ENCODE peak calls at places on chromosomes 7 and 10, in ten cellular contexts. One of them, this sample, is unnamed. For H3K27me3, the result is how much of the 10 kb centered on the place peaks cover.

GRCh38 chr10:64170791-64171190 is 649.6 kb downstream of the REEP3 start:
- DNase-seq in left ventricle myocardium inferior: no peak
- DNase-seq in colonic mucosa: no peak
- DNase-seq in AG04450: no peak
- DNase-seq in IMR-90: no peak
- DNase-seq in pancreas: no peak
- DNase-seq in ovary: no peak
- DNase-seq in tibial artery: no peak
- DNase-seq in CD8-positive, alpha-beta T cell: no peak
- DNase-seq in cardiac muscle cell: no peak
- DNase-seq in this sample: no peak

GRCh38 chr7:32179567-32179966 is 109.4 kb upstream of the PDE1C start:
- DNase-seq in left ventricle myocardium inferior: no peak
- DNase-seq in colonic mucosa: no peak
- DNase-seq in AG04450: no peak
- DNase-seq in IMR-90: peak
- DNase-seq in pancreas: no peak
- DNase-seq in ovary: no peak
- DNase-seq in tibial artery: no peak
- DNase-seq in CD8-positive, alpha-beta T cell: no peak
- DNase-seq in cardiac muscle cell: peak
- DNase-seq in this sample: no peak

GRCh38 chr10:63536678-63537077 is 15.5 kb downstream of the REEP3 start:
- DNase-seq in left ventricle myocardium inferior: no peak
- DNase-seq in colonic mucosa: no peak
- DNase-seq in AG04450: no peak
- DNase-seq in IMR-90: no peak
- DNase-seq in pancreas: no peak
- DNase-seq in ovary: no peak
- DNase-seq in tibial artery: no peak
- DNase-seq in CD8-positive, alpha-beta T cell: no peak
- DNase-seq in cardiac muscle cell: no peak
- DNase-seq in this sample: no peak

GRCh38 chr7:55191926-55192692 is 173.0 kb upstream of the LANCL2 start:
- DNase-seq in left ventricle myocardium inferior: no peak
- DNase-seq in colonic mucosa: no peak
- DNase-seq in AG04450: no peak
- DNase-seq in IMR-90: peak
- DNase-seq in pancreas: no peak
- DNase-seq in ovary: no peak
- DNase-seq in tibial artery: no peak
- DNase-seq in CD8-positive, alpha-beta T cell: no peak
- DNase-seq in cardiac muscle cell: no peak
- DNase-seq in this sample: no peak

GRCh38 chr7:12493407-12493806 is 77.1 kb upstream of the SCIN start:
- DNase-seq in left ventricle myocardium inferior: no peak
- DNase-seq in colonic mucosa: no peak
- DNase-seq in AG04450: no peak
- DNase-seq in IMR-90: peak
- DNase-seq in pancreas: no peak
- DNase-seq in ovary: no peak
- DNase-seq in tibial artery: no peak
- DNase-seq in CD8-positive, alpha-beta T cell: no peak
- DNase-seq in cardiac muscle cell: peak
- DNase-seq in this sample: no peak

GRCh38 chr10:117968354-117969182 is 78.2 kb downstream of the RAB11FIP2 start:
- DNase-seq in left ventricle myocardium inferior: no peak
- DNase-seq in colonic mucosa: no peak
- DNase-seq in AG04450: no peak
- DNase-seq in IMR-90: no peak
- DNase-seq in pancreas: no peak
- DNase-seq in ovary: no peak
- DNase-seq in tibial artery: no peak
- DNase-seq in CD8-positive, alpha-beta T cell: no peak
- DNase-seq in cardiac muscle cell: no peak
- DNase-seq in this sample: no peak

GRCh38 chr10:23479798-23480473 is 41.1 kb downstream of the OTUD1 start:
- DNase-seq in left ventricle myocardium inferior: no peak
- DNase-seq in colonic mucosa: no peak
- DNase-seq in AG04450: no peak
- DNase-seq in IMR-90: no peak
- DNase-seq in pancreas: no peak
- DNase-seq in ovary: no peak
- DNase-seq in tibial artery: no peak
- DNase-seq in CD8-positive, alpha-beta T cell: no peak
- DNase-seq in cardiac muscle cell: peak
- DNase-seq in this sample: no peak

GRCh38 chr10:110944997-110945396 is 25.6 kb downstream of the SHOC2 start:
- DNase-seq in left ventricle myocardium inferior: no peak
- DNase-seq in colonic mucosa: no peak
- DNase-seq in AG04450: no peak
- DNase-seq in IMR-90: no peak
- DNase-seq in pancreas: no peak
- DNase-seq in ovary: no peak
- DNase-seq in tibial artery: no peak
- DNase-seq in CD8-positive, alpha-beta T cell: no peak
- DNase-seq in cardiac muscle cell: peak
- DNase-seq in this sample: no peak

GRCh38 chr7:44639701-44640321 is 33.4 kb downstream of the OGDH start:
- DNase-seq in left ventricle myocardium inferior: peak
- DNase-seq in colonic mucosa: peak
- DNase-seq in AG04450: peak
- DNase-seq in IMR-90: peak
- DNase-seq in pancreas: peak
- DNase-seq in ovary: peak
- DNase-seq in tibial artery: no peak
- DNase-seq in CD8-positive, alpha-beta T cell: no peak
- DNase-seq in cardiac muscle cell: peak
- DNase-seq in this sample: no peak

GRCh38 chr10:103765168-103765567 is 90.2 kb downstream of the SH3PXD2A start:
- DNase-seq in left ventricle myocardium inferior: no peak
- DNase-seq in colonic mucosa: no peak
- DNase-seq in AG04450: no peak
- DNase-seq in IMR-90: peak
- DNase-seq in pancreas: no peak
- DNase-seq in ovary: no peak
- DNase-seq in tibial artery: no peak
- DNase-seq in CD8-positive, alpha-beta T cell: no peak
- DNase-seq in cardiac muscle cell: no peak
- DNase-seq in this sample: no peak

DNA sequence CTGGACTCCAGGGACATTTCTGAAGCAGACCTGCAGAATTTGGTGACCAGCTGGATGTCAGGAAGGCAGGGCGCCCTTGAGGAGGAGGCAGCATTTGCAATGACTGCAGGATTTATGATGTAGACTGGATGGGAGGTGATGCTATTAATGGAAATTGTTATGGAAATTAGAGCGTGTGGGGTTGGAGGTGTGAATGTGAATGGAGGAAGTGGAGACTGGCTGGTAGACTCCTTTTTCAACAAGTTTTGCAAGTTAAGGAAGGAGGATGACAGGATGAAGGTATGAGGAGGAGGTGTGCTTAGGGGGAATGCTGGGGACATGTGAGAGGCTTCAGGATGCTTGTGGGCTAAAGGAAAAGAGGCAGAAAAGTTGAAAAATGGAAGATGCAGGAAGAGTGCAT is 137.0 kb downstream of the TMEM178B start:
- DNase-seq in left ventricle myocardium inferior: no peak
- DNase-seq in colonic mucosa: no peak
- DNase-seq in AG04450: no peak
- DNase-seq in IMR-90: no peak
- DNase-seq in pancreas: no peak
- DNase-seq in ovary: no peak
- DNase-seq in tibial artery: no peak
- DNase-seq in CD8-positive, alpha-beta T cell: no peak
- DNase-seq in cardiac muscle cell: no peak
- DNase-seq in this sample: no peak
- H3K4me3 ChIP-seq in left ventricle myocardium inferior: no peak
- H3K4me3 ChIP-seq in colonic mucosa: no peak
- H3K4me3 ChIP-seq in AG04450: no peak
- H3K4me3 ChIP-seq in IMR-90: no peak
- H3K4me3 ChIP-seq in pancreas: no peak
- H3K4me3 ChIP-seq in ovary: no peak
- H3K4me3 ChIP-seq in tibial artery: no peak
- H3K4me3 ChIP-seq in CD8-positive, alpha-beta T cell: no peak
- H3K4me3 ChIP-seq in cardiac muscle cell: no peak
- H3K4me3 ChIP-seq in this sample: no peak

GRCh38 chr10:71220689-71221540 is 8.5 kb downstream of the UNC5B start:
- DNase-seq in left ventricle myocardium inferior: no peak
- DNase-seq in colonic mucosa: no peak
- DNase-seq in AG04450: no peak
- DNase-seq in IMR-90: no peak
- DNase-seq in pancreas: no peak
- DNase-seq in ovary: peak
- DNase-seq in tibial artery: no peak
- DNase-seq in CD8-positive, alpha-beta T cell: no peak
- DNase-seq in cardiac muscle cell: no peak
- DNase-seq in this sample: no peak

GRCh38 chr10:71221586-71222202 is 9.3 kb downstream of the UNC5B start:
- DNase-seq in left ventricle myocardium inferior: no peak
- DNase-seq in colonic mucosa: no peak
- DNase-seq in AG04450: no peak
- DNase-seq in IMR-90: no peak
- DNase-seq in pancreas: no peak
- DNase-seq in ovary: no peak
- DNase-seq in tibial artery: no peak
- DNase-seq in CD8-positive, alpha-beta T cell: no peak
- DNase-seq in cardiac muscle cell: no peak
- DNase-seq in this sample: no peak

GRCh38 chr10:71223365-71224058 is 11.1 kb downstream of the UNC5B start:
- DNase-seq in left ventricle myocardium inferior: no peak
- DNase-seq in colonic mucosa: no peak
- DNase-seq in AG04450: no peak
- DNase-seq in IMR-90: no peak
- DNase-seq in pancreas: no peak
- DNase-seq in ovary: no peak
- DNase-seq in tibial artery: peak
- DNase-seq in CD8-positive, alpha-beta T cell: no peak
- DNase-seq in cardiac muscle cell: no peak
- DNase-seq in this sample: no peak

GRCh38 chr10:71219918-71220688 is 7.7 kb downstream of the UNC5B start:
- DNase-seq in left ventricle myocardium inferior: no peak
- DNase-seq in colonic mucosa: no peak
- DNase-seq in AG04450: no peak
- DNase-seq in IMR-90: no peak
- DNase-seq in pancreas: no peak
- DNase-seq in ovary: peak
- DNase-seq in tibial artery: no peak
- DNase-seq in CD8-positive, alpha-beta T cell: no peak
- DNase-seq in cardiac muscle cell: no peak
- DNase-seq in this sample: no peak

DNA sequence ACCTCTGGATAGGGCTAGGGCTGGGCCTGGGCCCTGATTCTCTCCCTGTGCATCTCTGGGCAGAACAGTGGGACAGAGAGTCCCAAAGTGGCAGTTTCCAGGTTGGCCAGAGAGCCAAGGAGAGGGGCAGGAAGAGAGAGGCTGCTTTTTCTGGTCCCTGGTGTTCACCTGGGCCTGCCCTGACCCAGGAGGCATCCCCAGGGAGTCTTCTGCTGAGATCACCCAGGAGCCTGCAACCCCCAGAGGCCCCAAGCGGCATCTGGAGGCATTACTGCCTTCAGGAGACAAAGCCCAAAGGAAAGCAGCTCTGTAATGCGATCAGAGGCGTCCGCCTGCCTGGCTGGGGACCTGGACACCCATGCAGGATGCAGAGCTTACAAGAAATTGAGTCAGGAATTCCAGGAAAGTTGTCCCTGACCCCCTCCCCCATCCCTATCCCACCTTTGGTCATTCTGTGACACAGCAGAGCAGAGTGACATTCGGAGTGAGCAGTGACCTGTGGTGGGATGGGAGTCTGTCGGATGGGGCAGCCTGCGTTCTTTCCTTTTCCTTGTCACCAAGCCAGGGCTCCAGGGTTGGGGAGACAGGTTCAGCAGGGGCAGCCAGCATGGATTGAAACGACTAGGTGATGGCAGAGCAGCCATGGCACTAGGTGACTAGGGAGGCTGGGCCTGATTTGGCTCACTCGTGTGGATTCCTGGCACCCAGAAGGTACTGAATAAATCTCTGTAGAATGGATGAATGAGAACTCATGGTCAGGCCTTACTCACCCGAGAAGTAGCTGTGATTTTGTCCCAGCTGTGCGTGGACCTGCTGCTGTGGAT is 10.4 kb downstream of the UNC5B start:
- DNase-seq in left ventricle myocardium inferior: no peak
- DNase-seq in colonic mucosa: no peak
- DNase-seq in AG04450: no peak
- DNase-seq in IMR-90: peak
- DNase-seq in pancreas: no peak
- DNase-seq in ovary: peak
- DNase-seq in tibial artery: peak
- DNase-seq in CD8-positive, alpha-beta T cell: no peak
- DNase-seq in cardiac muscle cell: no peak
- DNase-seq in this sample: no peak
- TF ChIP-seq CTCF in left ventricle myocardium inferior: no peak
- TF ChIP-seq CTCF in colonic mucosa: no peak
- TF ChIP-seq CTCF in AG04450: no peak
- TF ChIP-seq CTCF in IMR-90: no peak
- TF ChIP-seq CTCF in pancreas: no peak
- TF ChIP-seq CTCF in ovary: no peak
- TF ChIP-seq CTCF in tibial artery: no peak
- TF ChIP-seq CTCF in CD8-positive, alpha-beta T cell: no peak
- TF ChIP-seq CTCF in cardiac muscle cell: no peak
- TF ChIP-seq CTCF in this sample: no peak

DNA sequence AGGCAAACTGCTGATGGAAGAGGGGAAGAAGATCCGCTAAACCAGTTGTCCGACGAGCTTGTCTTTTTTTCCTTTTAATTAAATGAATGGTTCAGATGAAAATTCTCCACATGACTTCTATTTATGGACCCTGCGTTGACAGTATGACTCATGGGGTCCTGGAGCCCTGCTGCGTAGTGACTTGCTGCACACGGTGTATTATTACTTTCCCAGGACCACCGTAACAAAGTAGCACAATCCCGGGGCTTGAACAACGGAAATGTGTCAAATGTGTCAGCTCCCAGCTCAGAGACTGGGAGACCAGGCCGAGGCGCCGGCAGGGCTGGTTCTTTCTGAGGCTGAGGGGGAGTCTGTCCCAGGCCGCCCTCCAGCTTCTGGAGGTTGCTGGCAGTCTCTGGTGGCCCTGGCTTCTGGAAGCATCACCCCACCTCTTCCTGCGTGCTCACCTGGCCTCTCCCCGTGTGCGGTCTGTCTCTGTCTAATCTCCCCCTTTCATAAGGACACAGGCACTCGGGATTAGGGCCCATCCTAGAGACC is 33.8 kb upstream of the MNX1 start:
- DNase-seq in left ventricle myocardium inferior: no peak
- DNase-seq in colonic mucosa: no peak
- DNase-seq in AG04450: no peak
- DNase-seq in IMR-90: peak
- DNase-seq in pancreas: no peak
- DNase-seq in ovary: no peak
- DNase-seq in tibial artery: no peak
- DNase-seq in CD8-positive, alpha-beta T cell: no peak
- DNase-seq in cardiac muscle cell: no peak
- DNase-seq in this sample: no peak
- H3K27me3 ChIP-seq in left ventricle myocardium inferior: half or more
- H3K27me3 ChIP-seq in colonic mucosa: under half
- H3K27me3 ChIP-seq in AG04450: under half
- H3K27me3 ChIP-seq in IMR-90: under half
- H3K27me3 ChIP-seq in pancreas: under half
- H3K27me3 ChIP-seq in ovary: under half
- H3K27me3 ChIP-seq in tibial artery: under half
- H3K27me3 ChIP-seq in CD8-positive, alpha-beta T cell: under half
- H3K27me3 ChIP-seq in cardiac muscle cell: under half
- H3K27me3 ChIP-seq in this sample: under half

GRCh38 chr10:123069271-123069670 is 60.5 kb downstream of the ACADSB start:
- DNase-seq in left ventricle myocardium inferior: no peak
- DNase-seq in colonic mucosa: no peak
- DNase-seq in AG04450: no peak
- DNase-seq in IMR-90: no peak
- DNase-seq in pancreas: no peak
- DNase-seq in ovary: no peak
- DNase-seq in tibial artery: no peak
- DNase-seq in CD8-positive, alpha-beta T cell: no peak
- DNase-seq in cardiac muscle cell: no peak
- DNase-seq in this sample: no peak
- H3K4me3 ChIP-seq in left ventricle myocardium inferior: no peak
- H3K4me3 ChIP-seq in colonic mucosa: no peak
- H3K4me3 ChIP-seq in AG04450: no peak
- H3K4me3 ChIP-seq in IMR-90: no peak
- H3K4me3 ChIP-seq in pancreas: no peak
- H3K4me3 ChIP-seq in ovary: no peak
- H3K4me3 ChIP-seq in tibial artery: no peak
- H3K4me3 ChIP-seq in CD8-positive, alpha-beta T cell: no peak
- H3K4me3 ChIP-seq in cardiac muscle cell: no peak
- H3K4me3 ChIP-seq in this sample: no peak

This sample was measured in GM06990.